ENCODE peak calls at places on chromosomes 1 and 21, in ten cellular contexts. W is HS-5; U is GDM1; V is activated naive CD8-positive, alpha-beta T cell treated with anti-CD3 and anti-CD28 coated beads for 36 hours; M is effector CD4-positive, alpha-beta T cell; Y is Kasumi-1; H is T-helper 1 cell; L is mammary epithelial cell; T is DND-41; Z is activated T-helper 1 cell treated with Interleukin-2 at 50 U/mL for 16 hours. A is an unnamed sample.

GRCh38 chr1:209999005-209999404 is 61.0 kb downstream of the SYT14 start:
- DNase-seq in U (no peak), T (no peak), L (no peak), Z (no peak), W (no peak), M (no peak), Y (no peak), V (no peak), H (no peak), A (no peak)

GRCh38 chr1:64437453-64437852 is 32.5 kb upstream of the CACHD1 start:
- DNase-seq in Y (no peak), V (no peak), L (no peak), W (no peak), T (no peak), Z (no peak), U (no peak), M (no peak), H (no peak), A (no peak)

GRCh38 chr1:181239086-181239485 is 150.6 kb downstream of the IER5 start:
- DNase-seq in Z (no peak), U (no peak), L (peak; percentile 35), M (no peak), T (no peak), W (no peak), V (no peak), H (no peak), Y (no peak), A (no peak)

GRCh38 chr1:114511048-114511785 is at the start of gene TRIM33:
- DNase-seq in Z (peak; percentile 91), Y (peak; percentile 87), U (peak; percentile 95), V (peak; percentile 93), H (peak; percentile 91), W (peak; percentile 45), M (peak; percentile 87), L (peak; percentile 93), T (peak; percentile 93), A (peak; percentile 86)

GRCh38 chr1:204702552-204703270 is 17.2 kb upstream of the LRRN2 start:
- DNase-seq in Y (no peak), Z (no peak), U (no peak), H (no peak), V (no peak), T (no peak), W (no peak), L (no peak), M (no peak), A (no peak)

GRCh38 chr1:35605882-35606182 is 32.7 kb downstream of the TFAP2E start:
- DNase-seq in H (no peak), Z (no peak), Y (no peak), M (no peak), U (no peak), T (no peak), L (peak; percentile 25), W (peak; percentile 55), V (no peak), A (no peak)

GRCh38 chr1:232501856-232502255 is 128.1 kb downstream of the SIPA1L2 start:
- DNase-seq in L (no peak), U (no peak), M (no peak), Z (no peak), W (no peak), Y (no peak), H (no peak), V (no peak), T (no peak), A (no peak)

GRCh38 chr1:113760102-113760804 is 967 bp upstream of the PHTF1 start:
- DNase-seq in Z (no peak), H (no peak), V (no peak), Y (no peak), M (no peak), W (no peak), T (no peak), L (no peak), U (no peak), A (no peak)

GRCh38 chr1:97489834-97490233 is 431.0 kb downstream of the DPYD start:
- DNase-seq in V (no peak), H (no peak), Y (no peak), T (no peak), W (peak; percentile 13), L (peak; percentile 60), U (no peak), Z (no peak), M (no peak), A (no peak)

GRCh38 chr21:16912075-16912474 is 600.8 kb upstream of the CXADR start:
- DNase-seq in L (no peak), Z (no peak), U (no peak), W (no peak), T (no peak), V (no peak), H (no peak), M (no peak), Y (no peak), A (no peak)

GRCh38 chr21:25313891-25314646 is 293.2 kb downstream of the MRPL39 start:
- DNase-seq in Y (peak; percentile 45), L (no peak), H (no peak), Z (no peak), V (no peak), M (no peak), W (peak; percentile 53), U (no peak), T (no peak), A (no peak)

GRCh38 chr1:154448271-154448905 is 43.2 kb downstream of the IL6R start:
- DNase-seq in H (no peak), Y (no peak), V (no peak), W (no peak), T (no peak), U (no peak), Z (no peak), L (no peak), M (no peak), A (no peak)

GRCh38 chr1:78277253-78277652 is 213.5 kb upstream of the PTGFR start:
- DNase-seq in M (no peak), W (no peak), Y (no peak), V (no peak), Z (no peak), L (peak; percentile 85), T (no peak), U (no peak), H (no peak), A (no peak)

GRCh38 chr1:76583237-76583868 is 283.9 kb upstream of the ST6GALNAC5 start:
- DNase-seq in V (no peak), M (no peak), W (no peak), T (no peak), L (no peak), Y (no peak), Z (no peak), U (no peak), H (no peak), A (no peak)

GRCh38 chr1:24567792-24568388 is 12.0 kb downstream of the NCMAP start:
- DNase-seq in Y (no peak), Z (no peak), T (no peak), W (no peak), V (no peak), H (no peak), U (peak; percentile 19), L (peak; percentile 11), M (no peak), A (no peak)

GRCh38 chr1:39214021-39214713 is 9.7 kb downstream of the MACF1 start:
- DNase-seq in U (no peak), H (no peak), T (no peak), V (no peak), L (peak; percentile 54), Y (no peak), M (no peak), Z (no peak), W (no peak), A (no peak)

GRCh38 chr1:162929177-162929576 is 68.2 kb upstream of the CCDC190 start:
- DNase-seq in H (no peak), Z (no peak), W (no peak), L (no peak), U (no peak), M (no peak), V (no peak), Y (no peak), T (no peak), A (no peak)

GRCh38 chr1:50179639-50180038 is 70.9 kb downstream of the ELAVL4 start:
- DNase-seq in L (no peak), W (no peak), T (no peak), U (no peak), V (no peak), H (no peak), Z (no peak), Y (no peak), M (no peak), A (no peak)

GRCh38 chr1:1599919-1600860 is at the start of gene FNDC10:
- DNase-seq in H (no peak), T (no peak), W (no peak), Y (no peak), V (no peak), M (no peak), L (no peak), U (no peak), Z (no peak), A (no peak)

GRCh38 chr1:27571439-27572018 is 32.4 kb downstream of the AHDC1 start:
- DNase-seq in V (no peak), Y (no peak), M (no peak), H (no peak), T (no peak), L (no peak), U (no peak), W (no peak), Z (no peak), A (no peak)

GRCh38 chr1:58896211-58897183 is 112.7 kb upstream of the JUN start:
- DNase-seq in L (no peak), Z (no peak), M (no peak), V (no peak), U (no peak), Y (peak; percentile 30), T (no peak), H (no peak), W (no peak), A (no peak)

GRCh38 chr1:63326106-63326472 is 3.7 kb downstream of the FOXD3 start:
- DNase-seq in W (no peak), Z (no peak), V (no peak), M (no peak), T (no peak), L (no peak), H (no peak), U (no peak), Y (no peak), A (no peak)

GRCh38 chr1:38817958-38818705 is 41.4 kb downstream of the RRAGC start:
- DNase-seq in L (no peak), H (peak; percentile 34), M (peak; percentile 36), V (peak; percentile 70), U (peak; percentile 17), T (no peak), W (no peak), Y (no peak), Z (peak; percentile 12), A (no peak)

GRCh38 chr1:156689035-156689959 is 12.1 kb upstream of the NES start:
- DNase-seq in H (peak; percentile 63), V (peak; percentile 77), W (peak; percentile 68), T (peak; percentile 77), U (peak; percentile 71), Y (peak; percentile 69), Z (peak; percentile 60), M (peak; percentile 76), L (peak; percentile 77), A (peak; percentile 55)

GRCh38 chr1:31248276-31248675 is 8.6 kb upstream of the NKAIN1 start:
- DNase-seq in Y (no peak), U (no peak), T (no peak), M (no peak), L (no peak), Z (no peak), W (no peak), V (no peak), H (no peak), A (no peak)

GRCh38 chr1:226946841-226947240 is 6.7 kb downstream of the COQ8A start:
- DNase-seq in H (no peak), V (no peak), Z (no peak), M (no peak), L (no peak), T (no peak), W (no peak), Y (no peak), U (no peak), A (no peak)

GRCh38 chr1:163399976-163400375 is 78.2 kb downstream of the NUF2 start:
- DNase-seq in U (no peak), L (no peak), W (no peak), M (no peak), Y (no peak), V (no peak), H (no peak), T (no peak), Z (no peak), A (no peak)

GRCh38 chr1:2135425-2135824 is 59.1 kb downstream of the FAAP20 start:
- DNase-seq in Y (no peak), M (no peak), L (peak; percentile 92), Z (no peak), V (no peak), W (no peak), T (no peak), H (no peak), U (no peak), A (no peak)